ENCODE peak calls at places on chromosomes 3 and 15, in seven cellular contexts. W is NCI-H2029; G is ascending aorta; S is GM04504; J is B cell; E is stimulated activated CD8-positive, alpha-beta memory T cell treated with anti-CD3 and anti-CD28 coated beads, Interleukin-15, amount 100 ng/mL, for 1 hour; L is activated CD4-positive, alpha-beta T cell treated with anti-CD3 and anti-CD28 coated beads for 24 hours. R is an unnamed sample.

GRCh38 chr15:27167738-27168137 is 196.8 kb downstream of the GABRG3 start:
- DNase-seq in L (no peak), J (no peak), E (no peak), G (no peak), W (no peak), S (no peak), R (no peak)

GRCh38 chr3:13276438-13277129 is 143.5 kb downstream of the NUP210 start:
- DNase-seq in G (no peak), S (no peak), J (no peak), L (no peak), E (no peak), W (no peak), R (peak)

GRCh38 chr3:119627461-119627860 is 29.8 kb downstream of the PLA1A start:
- DNase-seq in J (peak), G (peak), L (no peak), S (no peak), W (no peak), E (no peak), R (no peak)

GRCh38 chr3:195537995-195538394 is 5.1 kb downstream of the PPP1R2 start:
- DNase-seq in W (no peak), L (no peak), E (no peak), J (peak), G (no peak), S (no peak), R (no peak)

GRCh38 chr3:53216723-53217122 is 39.1 kb downstream of the TKT start:
- DNase-seq in E (no peak), W (no peak), G (no peak), L (no peak), S (no peak), J (no peak), R (no peak)

GRCh38 chr3:186097663-186098451 is 11.0 kb downstream of the ETV5 start:
- DNase-seq in L (no peak), E (no peak), J (no peak), G (peak), W (peak), S (no peak), R (peak)

GRCh38 chr3:179083977-179084376 is 12.4 kb upstream of the ZMAT3 start:
- DNase-seq in G (no peak), S (no peak), J (no peak), L (no peak), W (no peak), E (no peak), R (no peak)

GRCh38 chr3:100615684-100616083 is 6.3 kb downstream of the ADGRG7 start:
- DNase-seq in E (no peak), G (no peak), W (no peak), S (no peak), L (no peak), J (no peak), R (no peak)

GRCh38 chr3:40173291-40173710 is 136.2 kb upstream of the EIF1B start:
- DNase-seq in G (no peak), S (no peak), J (no peak), L (no peak), W (no peak), E (no peak), R (no peak)

GRCh38 chr15:96367436-96368200 is 37.1 kb downstream of the NR2F2 start:
- DNase-seq in J (no peak), G (no peak), W (no peak), S (no peak), E (no peak), L (no peak), R (no peak)

GRCh38 chr3:188465311-188465710 is 311.4 kb downstream of the LPP start:
- DNase-seq in J (no peak), S (no peak), W (no peak), E (no peak), L (no peak), G (no peak), R (no peak)

GRCh38 chr3:125104639-125105038 is 48.8 kb upstream of the HEG1 start:
- DNase-seq in W (no peak), E (no peak), G (no peak), S (no peak), L (no peak), J (no peak), R (no peak)

GRCh38 chr3:48927928-48928327 is 9.3 kb downstream of the ARIH2 start:
- DNase-seq in S (no peak), L (no peak), J (no peak), G (no peak), W (no peak), E (no peak), R (no peak)

GRCh38 chr15:75844629-75845390 is 1.6 kb downstream of the UBE2Q2 start:
- DNase-seq in G (no peak), W (no peak), L (no peak), J (no peak), S (no peak), E (no peak), R (no peak)

R was measured in NCI-H1092 treated with DMSO at 0.1 percent for 48 hours.